ENCODE peak calls at places on chromosomes 4 and X, in ten cellular contexts. O is fibroblast of lung, Z is BJ, K is NT2/D1, P is neural progenitor cell, U is AG10803, W is HCT116, E is vagina, G is astrocyte of the spinal cord, C is adipocyte. M is an unnamed sample.

GRCh38 chr4:156676116-156676851 is 295.3 kb downstream of the PDGFC start:
- DNase-seq in O (no peak), Z (no peak), K (no peak), P (no peak), U (no peak), W (no peak), E (no peak), G (no peak), C (no peak), M (no peak)

GRCh38 chr4:67929447-67929846 is 33.8 kb downstream of the TMPRSS11A start:
- DNase-seq in O (no peak), Z (no peak), K (no peak), P (no peak), U (peak), W (peak), E (no peak), G (peak), C (peak), M (peak)

GRCh38 chrX:68658530-68658929 is 11.1 kb downstream of the STARD8 start:
- DNase-seq in O (peak), Z (no peak), K (no peak), P (peak), U (no peak), W (no peak), E (no peak), G (peak), C (no peak), M (no peak)

GRCh38 chr4:156971168-156971601 is 414 bp downstream of the PDGFC start:
- DNase-seq in O (no peak), Z (no peak), K (no peak), P (peak), U (no peak), W (no peak), E (no peak), G (no peak), C (no peak), M (no peak)

GRCh38 chr4:30380404-30380998 is 339.7 kb upstream of the PCDH7 start:
- DNase-seq in O (peak), Z (no peak), K (peak), P (peak), U (peak), W (peak), E (no peak), G (peak), C (peak), M (peak)

GRCh38 chr4:56425518-56425917 is 9.9 kb downstream of the PPAT start:
- DNase-seq in O (no peak), Z (no peak), K (peak), P (no peak), U (no peak), W (no peak), E (no peak), G (no peak), C (no peak), M (no peak)

GRCh38 chr4:154743683-154744340 is at the start of gene LRAT:
- DNase-seq in O (no peak), Z (no peak), K (peak), P (peak), U (no peak), W (peak), E (no peak), G (peak), C (no peak), M (no peak)

GRCh38 chrX:129934461-129934860 is 28.5 kb downstream of the UTP14A start:
- DNase-seq in O (no peak), Z (no peak), K (no peak), P (peak), U (no peak), W (no peak), E (no peak), G (no peak), C (no peak), M (no peak)

GRCh38 chr4:169311643-169312365 is 41.0 kb upstream of the SH3RF1 start:
- DNase-seq in O (peak), Z (no peak), K (peak), P (peak), U (peak), W (peak), E (no peak), G (peak), C (peak), M (no peak)

GRCh38 chrX:149272690-149273463 is 232.2 kb downstream of the IDS start:
- DNase-seq in O (peak), Z (no peak), K (no peak), P (no peak), U (no peak), W (no peak), E (no peak), G (peak), C (no peak), M (no peak)

GRCh38 chr4:91288702-91289311 is 1015.0 kb upstream of the GRID2 start:
- DNase-seq in O (no peak), Z (no peak), K (no peak), P (no peak), U (no peak), W (no peak), E (no peak), G (no peak), C (no peak), M (no peak)

GRCh38 chr4:83356899-83357661 is 22.4 kb upstream of the HPSE start:
- DNase-seq in O (peak), Z (peak), K (no peak), P (no peak), U (peak), W (peak), E (no peak), G (peak), C (peak), M (peak)

GRCh38 chr4:150385606-150386005 is 196.3 kb upstream of the MAB21L2 start:
- DNase-seq in O (peak), Z (peak), K (no peak), P (peak), U (peak), W (no peak), E (no peak), G (peak), C (peak), M (peak)

GRCh38 chr4:146247356-146247755 is 33.0 kb downstream of the REELD1 start:
- DNase-seq in O (no peak), Z (no peak), K (no peak), P (no peak), U (no peak), W (no peak), E (no peak), G (no peak), C (no peak), M (no peak)

GRCh38 chr4:187063251-187063650 is 339.6 kb upstream of the FAT1 start:
- DNase-seq in O (no peak), Z (no peak), K (no peak), P (no peak), U (no peak), W (no peak), E (no peak), G (no peak), C (no peak), M (no peak)

GRCh38 chr4:94412019-94413017 is 39.4 kb upstream of the PDLIM5 start:
- DNase-seq in O (peak), Z (peak), K (no peak), P (no peak), U (peak), W (peak), E (no peak), G (peak), C (peak), M (peak)

GRCh38 chrX:44735498-44735897 is 108.3 kb upstream of the DUSP21 start:
- DNase-seq in O (no peak), Z (no peak), K (no peak), P (no peak), U (no peak), W (no peak), E (no peak), G (no peak), C (no peak), M (no peak)

GRCh38 chrX:119721926-119722325 is 29.0 kb upstream of the SEPTIN6 start:
- DNase-seq in O (no peak), Z (no peak), K (no peak), P (no peak), U (no peak), W (no peak), E (no peak), G (no peak), C (no peak), M (no peak)

GRCh38 chrX:25191403-25191802 is 175.6 kb upstream of the ARX start:
- DNase-seq in O (no peak), Z (no peak), K (no peak), P (no peak), U (no peak), W (no peak), E (no peak), G (no peak), C (no peak), M (no peak)

GRCh38 chr4:145618210-145618911 is 824 bp upstream of the MMAA start:
- DNase-seq in O (no peak), Z (no peak), K (no peak), P (peak), U (peak), W (no peak), E (no peak), G (no peak), C (peak), M (no peak)

GRCh38 chr4:7030856-7031255 is 12.3 kb upstream of the TADA2B start:
- DNase-seq in O (no peak), Z (no peak), K (no peak), P (no peak), U (no peak), W (no peak), E (no peak), G (no peak), C (no peak), M (no peak)

GRCh38 chrX:123962006-123962485 is 540 bp downstream of the STAG2 start:
- DNase-seq in O (no peak), Z (no peak), K (no peak), P (no peak), U (no peak), W (peak), E (no peak), G (no peak), C (peak), M (no peak)

GRCh38 chr4:138053601-138054322 is 188.4 kb downstream of the SLC7A11 start:
- DNase-seq in O (peak), Z (peak), K (no peak), P (no peak), U (peak), W (peak), E (no peak), G (peak), C (peak), M (peak)

GRCh38 chr4:83340692-83341343 is 6.2 kb upstream of the HPSE start:
- DNase-seq in O (no peak), Z (no peak), K (no peak), P (no peak), U (no peak), W (no peak), E (no peak), G (no peak), C (no peak), M (no peak)

GRCh38 chrX:7132335-7133035 is 15.0 kb upstream of the STS start:
- DNase-seq in O (peak), Z (peak), K (peak), P (peak), U (peak), W (peak), E (no peak), G (peak), C (peak), M (peak)

GRCh38 chr4:148923881-148924280 is 481.7 kb upstream of the NR3C2 start:
- DNase-seq in O (no peak), Z (no peak), K (no peak), P (no peak), U (no peak), W (no peak), E (no peak), G (no peak), C (no peak), M (no peak)

GRCh38 chr4:87353592-87353991 is 30.9 kb upstream of the HSD17B13 start:
- DNase-seq in O (peak), Z (no peak), K (peak), P (peak), U (peak), W (peak), E (no peak), G (peak), C (peak), M (peak)

GRCh38 chrX:27840881-27841280 is 33.1 kb downstream of the MAGEB10 start:
- DNase-seq in O (no peak), Z (no peak), K (no peak), P (no peak), U (no peak), W (no peak), E (no peak), G (no peak), C (no peak), M (no peak)

GRCh38 chrX:110133735-110134370 is 130.9 kb downstream of the TMEM164 start:
- DNase-seq in O (no peak), Z (no peak), K (no peak), P (no peak), U (no peak), W (no peak), E (no peak), G (no peak), C (no peak), M (no peak)

GRCh38 chrX:39204945-39205344 is 403.7 kb downstream of the MID1IP1 start:
- DNase-seq in O (no peak), Z (no peak), K (no peak), P (no peak), U (no peak), W (no peak), E (no peak), G (no peak), C (no peak), M (no peak)

GRCh38 chrX:53817548-53817947 is 131.0 kb upstream of the HUWE1 start:
- DNase-seq in O (no peak), Z (no peak), K (no peak), P (no peak), U (no peak), W (no peak), E (no peak), G (no peak), C (no peak), M (no peak)

GRCh38 chrX:63746278-63746677 is 38.7 kb downstream of the ARHGEF9 start:
- DNase-seq in O (no peak), Z (no peak), K (no peak), P (no peak), U (no peak), W (no peak), E (no peak), G (no peak), C (no peak), M (no peak)

GRCh38 chr4:146654648-146654975 is 15.9 kb downstream of the POU4F2 start:
- DNase-seq in O (peak), Z (no peak), K (no peak), P (no peak), U (no peak), W (no peak), E (no peak), G (no peak), C (no peak), M (no peak)

GRCh38 chr4:145034727-145035211 is 63.2 kb downstream of the ANAPC10 start:
- DNase-seq in O (peak), Z (no peak), K (no peak), P (no peak), U (peak), W (peak), E (no peak), G (peak), C (peak), M (peak)

GRCh38 chr4:108466936-108467902 is 153.2 kb upstream of the RPL34 start:
- DNase-seq in O (peak), Z (peak), K (no peak), P (no peak), U (peak), W (peak), E (no peak), G (peak), C (peak), M (peak)

GRCh38 chr4:108465886-108466491 is 154.4 kb upstream of the RPL34 start:
- DNase-seq in O (no peak), Z (no peak), K (no peak), P (no peak), U (no peak), W (no peak), E (no peak), G (peak), C (no peak), M (no peak)
- H3K4me3 ChIP-seq in O (peak), Z (no peak), K (no peak), P (no peak), U (no peak), W (no peak), E (no peak), G (no peak), C (no peak), M (no peak)

DNA sequence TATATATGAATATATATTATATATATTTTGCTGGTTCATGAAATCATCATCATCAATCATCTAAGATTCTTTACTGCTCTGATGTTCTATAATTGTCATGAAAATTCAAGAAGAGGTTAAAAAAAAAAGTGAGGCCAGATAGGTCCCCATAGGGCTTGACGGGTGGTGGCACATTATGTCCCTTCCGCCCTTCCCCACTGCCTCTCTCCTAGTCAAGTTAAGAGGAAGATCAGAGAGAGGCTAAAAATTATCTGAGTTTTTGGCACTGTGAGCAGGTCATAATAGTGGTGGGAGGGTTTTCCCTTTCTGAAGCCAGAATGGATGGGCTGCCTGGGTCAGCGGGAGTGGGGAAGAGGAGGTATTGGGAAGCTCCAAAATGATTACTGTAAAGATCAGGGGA is 5.4 kb downstream of the SYNPO2 start:
- DNase-seq in O (no peak), Z (no peak), K (no peak), P (no peak), U (no peak), W (no peak), E (no peak), G (no peak), C (no peak), M (no peak)
- H3K4me3 ChIP-seq in O (no peak), Z (no peak), K (no peak), P (no peak), U (no peak), W (no peak), E (no peak), G (no peak), C (no peak), M (no peak)

DNA sequence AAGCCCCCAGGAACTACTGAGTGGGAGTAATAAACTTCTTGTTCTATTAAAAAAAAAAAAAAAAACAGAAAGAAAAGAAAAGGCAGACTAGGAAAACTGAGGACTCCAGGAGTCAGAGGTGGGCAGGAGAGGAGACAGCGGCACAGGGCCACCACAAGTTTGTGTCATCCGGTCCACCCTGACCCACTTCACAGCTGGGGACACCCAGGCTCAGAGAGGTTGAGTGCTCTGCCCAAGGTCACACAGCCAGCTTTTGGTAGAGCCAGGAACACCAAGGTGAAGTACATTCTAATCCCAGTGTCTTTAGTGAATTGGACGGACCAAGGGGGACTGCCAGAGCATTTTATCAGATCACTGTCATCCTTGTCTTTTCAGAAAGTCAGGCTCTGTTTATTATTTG is 16.4 kb upstream of the ABLIM2 start:
- DNase-seq in O (no peak), Z (no peak), K (no peak), P (no peak), U (no peak), W (no peak), E (no peak), G (no peak), C (no peak), M (no peak)
- H3K4me3 ChIP-seq in O (no peak), Z (no peak), K (no peak), P (no peak), U (no peak), W (no peak), E (no peak), G (no peak), C (no peak), M (no peak)

DNA sequence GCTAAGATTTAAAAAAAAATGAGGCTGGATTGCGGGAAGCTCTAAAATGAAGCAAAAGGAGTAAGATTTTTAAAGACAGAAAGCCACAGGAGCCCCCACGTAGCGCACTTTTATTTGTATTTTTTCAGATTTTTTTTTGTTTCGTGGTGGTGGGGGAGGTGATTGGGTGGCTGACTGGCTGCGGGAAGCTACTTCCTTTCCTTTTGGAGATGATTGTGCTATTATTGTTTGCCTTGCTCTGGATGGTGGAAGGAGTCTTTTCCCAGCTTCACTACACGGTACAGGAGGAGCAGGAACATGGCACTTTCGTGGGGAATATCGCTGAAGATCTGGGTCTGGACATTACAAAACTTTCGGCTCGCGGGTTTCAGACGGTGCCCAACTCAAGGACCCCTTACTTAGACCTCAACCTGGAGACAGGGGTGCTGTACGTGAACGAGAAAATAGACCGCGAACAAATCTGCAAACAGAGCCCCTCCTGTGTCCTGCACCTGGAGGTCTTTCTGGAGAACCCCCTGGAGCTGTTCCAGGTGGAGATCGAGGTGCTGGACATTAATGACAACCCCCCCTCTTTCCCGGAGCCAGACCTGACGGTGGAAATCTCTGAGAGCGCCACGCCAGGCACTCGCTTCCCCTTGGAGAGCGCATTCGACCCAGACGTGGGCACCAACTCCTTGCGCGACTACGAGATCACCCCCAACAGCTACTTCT is 993 bp downstream of the PCDH10 start:
- DNase-seq in O (peak), Z (no peak), K (no peak), P (no peak), U (no peak), W (no peak), E (no peak), G (peak), C (peak), M (no peak)
- H3K4me3 ChIP-seq in O (peak), Z (peak), K (no peak), P (peak), U (peak), W (no peak), E (peak), G (peak), C (peak), M (peak)

DNA sequence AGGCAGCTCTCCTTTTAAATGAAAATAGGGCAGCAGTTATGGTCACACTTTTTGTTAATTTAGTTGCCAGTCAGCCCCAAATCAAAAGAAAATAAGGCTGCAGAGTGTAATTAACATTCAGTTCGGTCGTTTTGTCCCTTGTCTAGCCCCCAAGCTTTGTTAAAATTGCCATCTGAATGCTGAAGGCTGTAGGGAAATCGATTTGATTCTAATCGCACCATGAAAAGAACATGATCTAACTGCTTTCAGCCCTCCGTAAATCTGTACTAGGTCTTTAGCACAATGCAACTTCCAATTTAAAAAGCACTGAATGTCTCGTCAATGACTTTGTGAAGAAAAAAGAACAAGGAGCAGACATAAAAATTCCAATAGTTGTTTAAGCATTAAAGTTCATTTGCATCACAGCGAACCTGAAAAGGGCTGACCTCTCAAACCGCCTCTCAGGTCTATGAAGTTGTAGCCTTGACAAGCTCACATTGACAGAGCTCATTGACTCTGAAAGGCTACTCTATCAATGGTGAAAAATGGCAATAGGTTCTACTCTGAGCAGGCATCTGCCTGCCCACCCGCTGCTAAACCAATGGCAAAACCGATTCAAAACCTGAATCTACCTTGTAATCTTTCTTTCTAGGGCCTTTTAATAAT is 48.9 kb downstream of the CHIC2 start:
- DNase-seq in O (no peak), Z (no peak), K (peak), P (peak), U (no peak), W (no peak), E (no peak), G (no peak), C (no peak), M (no peak)
- H3K4me3 ChIP-seq in O (no peak), Z (no peak), K (no peak), P (peak), U (no peak), W (no peak), E (no peak), G (no peak), C (no peak), M (no peak)

DNA sequence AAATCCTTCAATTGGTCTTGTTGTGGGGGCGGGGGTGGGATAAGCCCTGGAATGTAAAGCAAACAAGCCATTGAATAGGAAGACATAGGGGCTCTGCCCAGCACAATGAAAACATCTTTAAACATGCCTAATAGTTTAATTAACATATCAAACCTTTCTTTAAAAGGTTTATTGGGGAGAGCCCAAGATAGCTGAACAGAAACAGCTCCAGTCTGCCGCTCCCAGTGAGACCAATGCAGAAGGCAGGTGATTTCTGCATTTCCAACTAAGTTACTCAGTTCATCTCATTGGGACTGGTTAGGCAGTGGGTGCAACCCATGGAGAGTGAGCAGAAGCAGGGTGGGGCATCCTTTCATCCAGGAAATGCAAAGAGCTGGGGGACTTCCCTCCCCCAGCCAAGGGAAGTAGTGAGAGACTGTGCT is 327.2 kb upstream of the CNKSR2 start:
- DNase-seq in O (no peak), Z (no peak), K (peak), P (peak), U (no peak), W (no peak), E (no peak), G (no peak), C (no peak), M (no peak)
- H3K4me3 ChIP-seq in O (no peak), Z (no peak), K (no peak), P (no peak), U (no peak), W (no peak), E (no peak), G (no peak), C (no peak), M (no peak)

M was measured in astrocyte of the cerebellum.